ENCODE peak calls at places on chromosome 20, in nine cellular contexts. One of them, this sample, is unnamed.

GRCh38 chr20:33624399-33624798 is 37.7 kb upstream of the C20orf144 start:
- DNase-seq in GM12878: no peak
- DNase-seq in tibial artery: no peak
- DNase-seq in mucosa of descending colon: no peak
- DNase-seq in thoracic aorta: no peak
- DNase-seq in hepatocyte: no peak
- DNase-seq in fibroblast of mammary gland: no peak
- DNase-seq in GM10248: no peak
- DNase-seq in AG09319: no peak
- DNase-seq in this sample: no peak

GRCh38 chr20:32612831-32613595 is 27.9 kb upstream of the NOL4L start:
- DNase-seq in GM12878: no peak
- DNase-seq in tibial artery: no peak
- DNase-seq in mucosa of descending colon: no peak
- DNase-seq in thoracic aorta: no peak
- DNase-seq in hepatocyte: peak
- DNase-seq in fibroblast of mammary gland: no peak
- DNase-seq in GM10248: no peak
- DNase-seq in AG09319: no peak
- DNase-seq in this sample: no peak

GRCh38 chr20:8079976-8080375 is 52.1 kb upstream of the PLCB1 start:
- DNase-seq in GM12878: no peak
- DNase-seq in tibial artery: no peak
- DNase-seq in mucosa of descending colon: no peak
- DNase-seq in thoracic aorta: no peak
- DNase-seq in hepatocyte: no peak
- DNase-seq in fibroblast of mammary gland: peak
- DNase-seq in GM10248: no peak
- DNase-seq in AG09319: no peak
- DNase-seq in this sample: no peak

GRCh38 chr20:39523405-39523804 is 561.3 kb downstream of the DHX35 start:
- DNase-seq in GM12878: no peak
- DNase-seq in tibial artery: no peak
- DNase-seq in mucosa of descending colon: no peak
- DNase-seq in thoracic aorta: no peak
- DNase-seq in hepatocyte: no peak
- DNase-seq in fibroblast of mammary gland: no peak
- DNase-seq in GM10248: no peak
- DNase-seq in AG09319: no peak
- DNase-seq in this sample: no peak

GRCh38 chr20:55057779-55058415 is 582.5 kb downstream of the DOK5 start:
- DNase-seq in GM12878: no peak
- DNase-seq in tibial artery: no peak
- DNase-seq in mucosa of descending colon: peak
- DNase-seq in thoracic aorta: no peak
- DNase-seq in hepatocyte: no peak
- DNase-seq in fibroblast of mammary gland: peak
- DNase-seq in GM10248: no peak
- DNase-seq in AG09319: no peak
- DNase-seq in this sample: no peak

GRCh38 chr20:42024653-42025052 is 406.5 kb upstream of the CHD6 start:
- DNase-seq in GM12878: no peak
- DNase-seq in tibial artery: no peak
- DNase-seq in mucosa of descending colon: peak
- DNase-seq in thoracic aorta: no peak
- DNase-seq in hepatocyte: peak
- DNase-seq in fibroblast of mammary gland: no peak
- DNase-seq in GM10248: no peak
- DNase-seq in AG09319: no peak
- DNase-seq in this sample: no peak

GRCh38 chr20:6704132-6704861 is 63.2 kb upstream of the BMP2 start:
- DNase-seq in GM12878: no peak
- DNase-seq in tibial artery: no peak
- DNase-seq in mucosa of descending colon: peak
- DNase-seq in thoracic aorta: no peak
- DNase-seq in hepatocyte: peak
- DNase-seq in fibroblast of mammary gland: peak
- DNase-seq in GM10248: no peak
- DNase-seq in AG09319: peak
- DNase-seq in this sample: peak

GRCh38 chr20:2816583-2817340 is 598 bp downstream of the TMEM239 start:
- DNase-seq in GM12878: no peak
- DNase-seq in tibial artery: no peak
- DNase-seq in mucosa of descending colon: no peak
- DNase-seq in thoracic aorta: no peak
- DNase-seq in hepatocyte: no peak
- DNase-seq in fibroblast of mammary gland: no peak
- DNase-seq in GM10248: no peak
- DNase-seq in AG09319: no peak
- DNase-seq in this sample: no peak

GRCh38 chr20:43915209-43916072 is 789 bp downstream of the TOX2 start:
- DNase-seq in GM12878: no peak
- DNase-seq in tibial artery: no peak
- DNase-seq in mucosa of descending colon: peak
- DNase-seq in thoracic aorta: no peak
- DNase-seq in hepatocyte: peak
- DNase-seq in fibroblast of mammary gland: peak
- DNase-seq in GM10248: peak
- DNase-seq in AG09319: no peak
- DNase-seq in this sample: no peak

GRCh38 chr20:37914672-37915433 is 11.9 kb downstream of the VSTM2L start:
- DNase-seq in GM12878: no peak
- DNase-seq in tibial artery: no peak
- DNase-seq in mucosa of descending colon: no peak
- DNase-seq in thoracic aorta: no peak
- DNase-seq in hepatocyte: peak
- DNase-seq in fibroblast of mammary gland: no peak
- DNase-seq in GM10248: no peak
- DNase-seq in AG09319: no peak
- DNase-seq in this sample: no peak

GRCh38 chr20:19308151-19308550 is 95.7 kb downstream of the SLC24A3 start:
- DNase-seq in GM12878: no peak
- DNase-seq in tibial artery: no peak
- DNase-seq in mucosa of descending colon: no peak
- DNase-seq in thoracic aorta: no peak
- DNase-seq in hepatocyte: no peak
- DNase-seq in fibroblast of mammary gland: no peak
- DNase-seq in GM10248: no peak
- DNase-seq in AG09319: no peak
- DNase-seq in this sample: no peak

GRCh38 chr20:54293526-54293925 is 85.6 kb downstream of the PFDN4 start:
- DNase-seq in GM12878: no peak
- DNase-seq in tibial artery: no peak
- DNase-seq in mucosa of descending colon: no peak
- DNase-seq in thoracic aorta: no peak
- DNase-seq in hepatocyte: no peak
- DNase-seq in fibroblast of mammary gland: no peak
- DNase-seq in GM10248: no peak
- DNase-seq in AG09319: no peak
- DNase-seq in this sample: no peak

GRCh38 chr20:40748182-40748581 is 59.1 kb upstream of the MAFB start:
- DNase-seq in GM12878: no peak
- DNase-seq in tibial artery: no peak
- DNase-seq in mucosa of descending colon: no peak
- DNase-seq in thoracic aorta: no peak
- DNase-seq in hepatocyte: no peak
- DNase-seq in fibroblast of mammary gland: no peak
- DNase-seq in GM10248: no peak
- DNase-seq in AG09319: no peak
- DNase-seq in this sample: no peak

GRCh38 chr20:53805895-53806384 is 212.3 kb upstream of the ZNF217 start:
- DNase-seq in GM12878: no peak
- DNase-seq in tibial artery: no peak
- DNase-seq in mucosa of descending colon: peak
- DNase-seq in thoracic aorta: no peak
- DNase-seq in hepatocyte: no peak
- DNase-seq in fibroblast of mammary gland: peak
- DNase-seq in GM10248: no peak
- DNase-seq in AG09319: no peak
- DNase-seq in this sample: peak

GRCh38 chr20:58228103-58228483 is 360 bp downstream of the ANKRD60 start:
- DNase-seq in GM12878: no peak
- DNase-seq in tibial artery: no peak
- DNase-seq in mucosa of descending colon: no peak
- DNase-seq in thoracic aorta: no peak
- DNase-seq in hepatocyte: no peak
- DNase-seq in fibroblast of mammary gland: no peak
- DNase-seq in GM10248: no peak
- DNase-seq in AG09319: no peak
- DNase-seq in this sample: no peak

GRCh38 chr20:35263609-35264223 is 14.2 kb downstream of the MMP24OS start:
- DNase-seq in GM12878: no peak
- DNase-seq in tibial artery: no peak
- DNase-seq in mucosa of descending colon: no peak
- DNase-seq in thoracic aorta: no peak
- DNase-seq in hepatocyte: no peak
- DNase-seq in fibroblast of mammary gland: no peak
- DNase-seq in GM10248: no peak
- DNase-seq in AG09319: no peak
- DNase-seq in this sample: no peak

GRCh38 chr20:58293453-58293852 is 16.1 kb upstream of the RAB22A start:
- DNase-seq in GM12878: no peak
- DNase-seq in tibial artery: no peak
- DNase-seq in mucosa of descending colon: no peak
- DNase-seq in thoracic aorta: no peak
- DNase-seq in hepatocyte: no peak
- DNase-seq in fibroblast of mammary gland: no peak
- DNase-seq in GM10248: no peak
- DNase-seq in AG09319: no peak
- DNase-seq in this sample: no peak

GRCh38 chr20:31860431-31861345 is 9.6 kb downstream of the DUSP15 start:
- DNase-seq in GM12878: no peak
- DNase-seq in tibial artery: no peak
- DNase-seq in mucosa of descending colon: peak
- DNase-seq in thoracic aorta: no peak
- DNase-seq in hepatocyte: peak
- DNase-seq in fibroblast of mammary gland: peak
- DNase-seq in GM10248: no peak
- DNase-seq in AG09319: no peak
- DNase-seq in this sample: no peak

GRCh38 chr20:1854246-1854645 is 41.0 kb upstream of the SIRPA start:
- DNase-seq in GM12878: no peak
- DNase-seq in tibial artery: no peak
- DNase-seq in mucosa of descending colon: no peak
- DNase-seq in thoracic aorta: no peak
- DNase-seq in hepatocyte: no peak
- DNase-seq in fibroblast of mammary gland: no peak
- DNase-seq in GM10248: no peak
- DNase-seq in AG09319: no peak
- DNase-seq in this sample: no peak

GRCh38 chr20:44756956-44757355 is 11.3 kb downstream of the KCNK15 start:
- DNase-seq in GM12878: no peak
- DNase-seq in tibial artery: no peak
- DNase-seq in mucosa of descending colon: no peak
- DNase-seq in thoracic aorta: no peak
- DNase-seq in hepatocyte: no peak
- DNase-seq in fibroblast of mammary gland: no peak
- DNase-seq in GM10248: no peak
- DNase-seq in AG09319: no peak
- DNase-seq in this sample: no peak

DNA sequence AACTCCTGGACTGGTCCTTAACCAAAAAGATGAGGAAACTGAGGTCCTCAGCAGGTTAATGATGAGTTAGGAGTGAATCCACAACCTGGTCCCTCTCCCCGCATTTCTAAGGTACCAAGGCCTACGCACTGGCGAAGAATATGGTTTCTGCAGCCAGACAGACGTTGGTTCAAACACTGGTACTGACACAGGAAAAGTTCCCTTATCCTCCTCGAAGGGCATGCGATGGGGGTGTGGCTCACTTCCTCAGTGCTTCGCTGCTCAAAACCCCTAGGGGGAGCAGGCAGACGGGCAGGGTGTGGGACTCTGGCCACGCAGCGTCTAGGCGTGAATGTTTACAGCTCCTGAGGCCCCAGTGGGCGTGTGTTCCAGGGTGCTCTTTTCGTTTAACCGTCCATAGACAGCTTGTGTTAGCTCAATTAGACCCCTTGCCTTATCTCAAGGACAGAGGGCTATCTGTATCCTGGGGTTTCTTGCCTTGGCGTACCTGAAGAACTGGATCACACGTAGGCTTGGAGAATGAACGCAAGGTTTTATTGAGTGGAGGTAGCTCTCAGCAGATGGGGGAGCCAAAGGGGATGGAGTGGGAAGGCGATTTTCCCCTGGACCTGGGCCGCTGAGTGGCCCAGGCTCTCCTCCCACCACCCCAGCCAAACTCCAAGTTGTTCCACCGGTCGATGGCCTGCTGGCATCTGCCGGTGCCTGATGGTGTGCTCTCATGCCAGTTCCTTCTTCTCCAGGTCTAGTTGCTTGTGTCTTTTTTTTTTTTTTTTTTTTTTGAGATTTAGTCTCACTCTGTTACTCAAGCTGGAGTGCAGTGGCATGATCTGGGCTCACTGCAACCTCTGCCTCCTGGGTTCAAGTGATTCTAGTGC is 31.8 kb upstream of the PTPN1 start:
- DNase-seq in GM12878: no peak
- DNase-seq in tibial artery: peak
- DNase-seq in mucosa of descending colon: peak
- DNase-seq in thoracic aorta: no peak
- DNase-seq in hepatocyte: peak
- DNase-seq in fibroblast of mammary gland: peak
- DNase-seq in GM10248: peak
- DNase-seq in AG09319: no peak
- DNase-seq in this sample: peak
- TF ChIP-seq CTCF in GM12878: peak
- TF ChIP-seq CTCF in tibial artery: peak
- TF ChIP-seq CTCF in mucosa of descending colon: peak
- TF ChIP-seq CTCF in thoracic aorta: peak
- TF ChIP-seq CTCF in hepatocyte: peak
- TF ChIP-seq CTCF in fibroblast of mammary gland: peak
- TF ChIP-seq CTCF in GM10248: peak
- TF ChIP-seq CTCF in AG09319: peak
- TF ChIP-seq CTCF in this sample: peak

GRCh38 chr20:36745927-36746659 is at the start of gene NDRG3:
- DNase-seq in GM12878: peak
- DNase-seq in tibial artery: peak
- DNase-seq in mucosa of descending colon: peak
- DNase-seq in thoracic aorta: peak
- DNase-seq in hepatocyte: peak
- DNase-seq in fibroblast of mammary gland: peak
- DNase-seq in GM10248: peak
- DNase-seq in AG09319: peak
- DNase-seq in this sample: peak
- TF ChIP-seq CTCF in GM12878: no peak
- TF ChIP-seq CTCF in tibial artery: no peak
- TF ChIP-seq CTCF in mucosa of descending colon: no peak
- TF ChIP-seq CTCF in thoracic aorta: no peak
- TF ChIP-seq CTCF in hepatocyte: no peak
- TF ChIP-seq CTCF in fibroblast of mammary gland: no peak
- TF ChIP-seq CTCF in GM10248: peak
- TF ChIP-seq CTCF in AG09319: no peak
- TF ChIP-seq CTCF in this sample: no peak

GRCh38 chr20:62395311-62396242 is 8.7 kb downstream of the RPS21 start:
- DNase-seq in GM12878: no peak
- DNase-seq in tibial artery: no peak
- DNase-seq in mucosa of descending colon: no peak
- DNase-seq in thoracic aorta: no peak
- DNase-seq in hepatocyte: no peak
- DNase-seq in fibroblast of mammary gland: no peak
- DNase-seq in GM10248: no peak
- DNase-seq in AG09319: no peak
- DNase-seq in this sample: no peak
- TF ChIP-seq CTCF in GM12878: no peak
- TF ChIP-seq CTCF in tibial artery: no peak
- TF ChIP-seq CTCF in mucosa of descending colon: no peak
- TF ChIP-seq CTCF in thoracic aorta: no peak
- TF ChIP-seq CTCF in hepatocyte: no peak
- TF ChIP-seq CTCF in fibroblast of mammary gland: peak
- TF ChIP-seq CTCF in GM10248: no peak
- TF ChIP-seq CTCF in AG09319: no peak
- TF ChIP-seq CTCF in this sample: peak

GRCh38 chr20:20452254-20452676 is 84.4 kb downstream of the INSM1 start:
- DNase-seq in GM12878: peak
- DNase-seq in tibial artery: peak
- DNase-seq in mucosa of descending colon: peak
- DNase-seq in thoracic aorta: no peak
- DNase-seq in hepatocyte: peak
- DNase-seq in fibroblast of mammary gland: peak
- DNase-seq in GM10248: peak
- DNase-seq in AG09319: no peak
- DNase-seq in this sample: peak
- TF ChIP-seq CTCF in GM12878: no peak
- TF ChIP-seq CTCF in tibial artery: no peak
- TF ChIP-seq CTCF in mucosa of descending colon: no peak
- TF ChIP-seq CTCF in thoracic aorta: no peak
- TF ChIP-seq CTCF in hepatocyte: no peak
- TF ChIP-seq CTCF in fibroblast of mammary gland: no peak
- TF ChIP-seq CTCF in GM10248: no peak
- TF ChIP-seq CTCF in AG09319: no peak
- TF ChIP-seq CTCF in this sample: peak